ENCODE peak calls at places on chromosomes 11 and 22, in five cellular contexts. One of them, this sample, is unnamed.

GRCh38 chr22:44312766-44313165 is at the start of gene SHISAL1:
- DNase-seq in Caco-2: no peak
- DNase-seq in psoas muscle: no peak
- DNase-seq in DND-41: no peak
- DNase-seq in upper lobe of left lung: no peak
- DNase-seq in this sample: no peak

GRCh38 chr11:58560842-58561241 is 14.8 kb downstream of the LPXN start:
- DNase-seq in upper lobe of left lung: no peak
- DNase-seq in DND-41: no peak
- DNase-seq in Caco-2: no peak
- DNase-seq in psoas muscle: no peak
- DNase-seq in this sample: no peak

GRCh38 chr11:98679673-98680072 is 341.1 kb upstream of the CNTN5 start:
- DNase-seq in DND-41: no peak
- DNase-seq in psoas muscle: no peak
- DNase-seq in upper lobe of left lung: no peak
- DNase-seq in Caco-2: no peak
- DNase-seq in this sample: no peak

GRCh38 chr11:91239359-91239758 is 985.3 kb upstream of the FAT3 start:
- DNase-seq in Caco-2: no peak
- DNase-seq in psoas muscle: no peak
- DNase-seq in DND-41: no peak
- DNase-seq in upper lobe of left lung: no peak
- DNase-seq in this sample: no peak

GRCh38 chr22:36470162-36470993 is 11.1 kb downstream of the TXN2 start:
- DNase-seq in DND-41: peak; percentile 86
- DNase-seq in psoas muscle: peak; percentile 89
- DNase-seq in Caco-2: peak; percentile 89
- DNase-seq in upper lobe of left lung: peak; percentile 90
- DNase-seq in this sample: peak; percentile 90

GRCh38 chr22:27107005-27107404 is 449.6 kb downstream of the MIAT start:
- DNase-seq in DND-41: no peak
- DNase-seq in Caco-2: no peak
- DNase-seq in upper lobe of left lung: no peak
- DNase-seq in psoas muscle: no peak
- DNase-seq in this sample: no peak

GRCh38 chr11:106077609-106078517 is at the start of gene AASDHPPT:
- DNase-seq in psoas muscle: no peak
- DNase-seq in DND-41: peak; percentile 11
- DNase-seq in Caco-2: peak; percentile 43
- DNase-seq in upper lobe of left lung: peak; percentile 19
- DNase-seq in this sample: no peak

GRCh38 chr22:43210631-43211515 is 23.9 kb upstream of the TTLL12 start:
- DNase-seq in Caco-2: no peak
- DNase-seq in DND-41: no peak
- DNase-seq in psoas muscle: peak; percentile 41
- DNase-seq in upper lobe of left lung: no peak
- DNase-seq in this sample: peak; percentile 59

GRCh38 chr11:94020777-94021615 is at the start of gene HEPHL1:
- DNase-seq in upper lobe of left lung: no peak
- DNase-seq in Caco-2: no peak
- DNase-seq in psoas muscle: no peak
- DNase-seq in DND-41: no peak
- DNase-seq in this sample: no peak

GRCh38 chr22:23509571-23510302 is 70.4 kb downstream of the IGLL1 start:
- DNase-seq in upper lobe of left lung: no peak
- DNase-seq in psoas muscle: peak; percentile 16
- DNase-seq in DND-41: no peak
- DNase-seq in Caco-2: no peak
- DNase-seq in this sample: peak; percentile 30

GRCh38 chr11:6746086-6746618 is 25.6 kb downstream of the OR2AG2 start:
- DNase-seq in psoas muscle: no peak
- DNase-seq in DND-41: peak; percentile 75
- DNase-seq in upper lobe of left lung: peak; percentile 44
- DNase-seq in Caco-2: no peak
- DNase-seq in this sample: no peak

GRCh38 chr11:24496728-24497396 is at the start of gene LUZP2:
- DNase-seq in DND-41: no peak
- DNase-seq in psoas muscle: peak; percentile 48
- DNase-seq in Caco-2: no peak
- DNase-seq in upper lobe of left lung: no peak
- DNase-seq in this sample: no peak

GRCh38 chr11:61601512-61601911 is 20.6 kb upstream of the SYT7 start:
- DNase-seq in psoas muscle: no peak
- DNase-seq in Caco-2: peak; percentile 59
- DNase-seq in DND-41: no peak
- DNase-seq in upper lobe of left lung: no peak
- DNase-seq in this sample: no peak

GRCh38 chr22:48804811-48805301 is 1022.8 kb downstream of the BRD1 start:
- DNase-seq in upper lobe of left lung: peak; percentile 15
- DNase-seq in psoas muscle: no peak
- DNase-seq in DND-41: no peak
- DNase-seq in Caco-2: no peak
- DNase-seq in this sample: no peak
- H3K9me3 ChIP-seq in upper lobe of left lung: no peaks in the 10 kb centered on the region
- H3K9me3 ChIP-seq in psoas muscle: no peaks in the 10 kb centered on the region
- H3K9me3 ChIP-seq in DND-41: no peaks in the 10 kb centered on the region
- H3K9me3 ChIP-seq in Caco-2: no peaks in the 10 kb centered on the region
- H3K9me3 ChIP-seq in this sample: no peaks in the 10 kb centered on the region

GRCh38 chr11:67255353-67255752 is 10.9 kb upstream of the GRK2 start:
- DNase-seq in upper lobe of left lung: no peak
- DNase-seq in DND-41: no peak
- DNase-seq in Caco-2: no peak
- DNase-seq in psoas muscle: no peak
- DNase-seq in this sample: no peak
- H3K4me1 ChIP-seq in upper lobe of left lung: peaks cover 10% of the 10 kb centered on the region
- H3K4me1 ChIP-seq in DND-41: no peaks in the 10 kb centered on the region
- H3K4me1 ChIP-seq in Caco-2: peaks cover 3% of the 10 kb centered on the region
- H3K4me1 ChIP-seq in psoas muscle: no peaks in the 10 kb centered on the region
- H3K4me1 ChIP-seq in this sample: no peaks in the 10 kb centered on the region

DNA sequence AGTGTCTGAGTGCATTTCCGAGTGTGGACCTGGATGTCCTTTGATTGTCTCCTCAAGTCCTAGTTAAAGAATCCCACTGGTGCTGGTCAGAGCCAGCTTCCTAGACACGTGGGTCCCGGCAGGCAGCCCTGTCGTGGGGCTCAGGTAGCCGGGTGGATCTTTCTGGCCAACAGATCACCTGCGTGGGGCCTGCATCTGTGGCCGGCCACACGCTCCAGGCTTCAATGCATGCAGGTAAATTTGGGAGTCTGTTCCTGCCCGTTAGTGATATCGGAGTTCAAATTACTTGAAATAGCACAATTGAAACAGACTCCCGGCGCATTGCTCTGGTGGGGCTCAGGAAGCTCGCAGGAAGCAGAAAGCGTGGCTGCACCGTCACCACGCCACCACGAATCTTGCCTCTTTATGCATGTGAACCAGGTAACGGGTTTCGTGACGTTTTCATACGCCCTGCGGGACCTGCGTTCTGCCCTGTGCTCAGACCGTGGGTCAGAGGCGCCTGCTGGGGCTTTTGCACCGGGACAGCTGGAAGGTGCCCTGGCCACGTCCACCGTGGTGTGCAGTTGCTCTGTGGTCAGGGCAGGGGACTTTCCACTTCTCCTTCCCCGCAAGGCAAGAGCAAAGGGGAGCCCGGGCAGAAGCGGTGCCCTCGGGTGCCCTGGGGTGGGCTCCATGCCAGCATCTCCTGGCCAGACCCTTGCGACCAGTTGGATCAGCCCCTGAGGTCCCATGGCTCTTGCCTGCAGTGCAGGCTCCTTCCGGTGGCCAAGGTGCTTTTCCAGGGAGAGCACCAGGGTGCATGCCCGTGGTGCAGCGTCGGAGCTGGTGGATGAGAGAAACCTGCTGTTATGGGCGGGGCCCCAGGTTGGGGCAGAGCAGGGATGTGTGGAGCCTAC is 803.5 kb downstream of the BRD1 start:
- DNase-seq in Caco-2: no peak
- DNase-seq in upper lobe of left lung: no peak
- DNase-seq in DND-41: no peak
- DNase-seq in psoas muscle: peak; percentile 17
- DNase-seq in this sample: peak; percentile 44
- H3K9me3 ChIP-seq in Caco-2: no peaks in the 10 kb centered on the region
- H3K9me3 ChIP-seq in upper lobe of left lung: no peaks in the 10 kb centered on the region
- H3K9me3 ChIP-seq in DND-41: no peaks in the 10 kb centered on the region
- H3K9me3 ChIP-seq in psoas muscle: no peaks in the 10 kb centered on the region
- H3K9me3 ChIP-seq in this sample: no peaks in the 10 kb centered on the region

DNA sequence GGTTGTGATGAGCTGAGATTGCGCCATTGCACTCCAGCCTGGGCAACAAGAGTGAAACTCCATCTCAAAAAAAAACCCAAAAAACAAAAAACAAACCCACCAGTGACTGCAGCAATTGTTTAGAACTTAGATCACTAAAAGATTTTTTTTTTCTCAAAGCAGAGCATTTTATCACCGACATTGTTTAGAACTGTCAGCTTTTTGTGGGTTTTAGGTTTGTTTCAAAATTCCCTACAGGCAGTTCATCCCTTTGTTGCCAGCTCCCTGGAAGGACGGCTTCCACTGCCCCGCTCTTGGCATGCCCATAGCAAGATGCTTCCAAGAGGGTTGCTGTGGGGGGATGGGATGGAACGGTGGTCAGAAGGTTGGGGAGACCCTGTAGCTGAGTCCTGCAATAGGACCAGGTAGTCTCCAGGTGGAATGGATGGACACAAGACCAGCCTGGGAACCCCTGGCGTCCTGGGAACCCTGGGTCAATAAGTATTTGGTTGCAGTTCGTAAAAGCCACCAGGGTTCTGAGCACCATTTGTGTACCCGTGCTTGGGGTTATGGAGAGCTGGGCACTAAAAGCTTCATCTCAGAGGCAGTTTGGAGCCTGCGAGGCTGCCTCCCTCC is 46.7 kb downstream of the TSPAN18 start:
- DNase-seq in upper lobe of left lung: no peak
- DNase-seq in Caco-2: no peak
- DNase-seq in psoas muscle: no peak
- DNase-seq in DND-41: no peak
- DNase-seq in this sample: no peak
- H3K4me1 ChIP-seq in upper lobe of left lung: peaks cover 19% of the 10 kb centered on the region
- H3K4me1 ChIP-seq in Caco-2: peaks cover 4% of the 10 kb centered on the region
- H3K4me1 ChIP-seq in psoas muscle: no peaks in the 10 kb centered on the region
- H3K4me1 ChIP-seq in DND-41: no peaks in the 10 kb centered on the region
- H3K4me1 ChIP-seq in this sample: no peaks in the 10 kb centered on the region

DNA sequence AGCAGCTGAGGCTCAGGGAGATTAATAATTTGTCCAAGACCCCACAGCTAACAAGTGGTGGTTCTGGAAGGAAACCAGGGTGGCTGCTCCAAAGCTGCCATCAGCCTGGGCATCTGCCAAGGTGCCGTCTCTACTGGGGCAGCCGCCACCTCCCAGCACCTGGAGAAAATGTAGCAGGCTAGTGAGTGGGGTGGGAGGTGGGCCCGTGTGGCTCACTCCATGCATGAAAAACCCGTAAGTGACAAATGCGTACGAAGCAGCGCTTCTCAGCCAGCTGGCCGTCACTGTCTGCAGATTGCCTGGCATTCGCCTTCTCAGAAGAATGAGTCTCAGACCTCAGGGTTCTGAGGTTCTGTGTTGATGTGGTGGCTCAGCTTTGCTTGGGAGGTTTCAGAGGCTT is 976.8 kb downstream of the TBC1D22A start:
- DNase-seq in upper lobe of left lung: no peak
- DNase-seq in psoas muscle: no peak
- DNase-seq in Caco-2: no peak
- DNase-seq in DND-41: no peak
- DNase-seq in this sample: no peak
- H3K9me3 ChIP-seq in upper lobe of left lung: no peaks in the 10 kb centered on the region
- H3K9me3 ChIP-seq in psoas muscle: no peaks in the 10 kb centered on the region
- H3K9me3 ChIP-seq in Caco-2: no peaks in the 10 kb centered on the region
- H3K9me3 ChIP-seq in DND-41: no peaks in the 10 kb centered on the region
- H3K9me3 ChIP-seq in this sample: no peaks in the 10 kb centered on the region

DNA sequence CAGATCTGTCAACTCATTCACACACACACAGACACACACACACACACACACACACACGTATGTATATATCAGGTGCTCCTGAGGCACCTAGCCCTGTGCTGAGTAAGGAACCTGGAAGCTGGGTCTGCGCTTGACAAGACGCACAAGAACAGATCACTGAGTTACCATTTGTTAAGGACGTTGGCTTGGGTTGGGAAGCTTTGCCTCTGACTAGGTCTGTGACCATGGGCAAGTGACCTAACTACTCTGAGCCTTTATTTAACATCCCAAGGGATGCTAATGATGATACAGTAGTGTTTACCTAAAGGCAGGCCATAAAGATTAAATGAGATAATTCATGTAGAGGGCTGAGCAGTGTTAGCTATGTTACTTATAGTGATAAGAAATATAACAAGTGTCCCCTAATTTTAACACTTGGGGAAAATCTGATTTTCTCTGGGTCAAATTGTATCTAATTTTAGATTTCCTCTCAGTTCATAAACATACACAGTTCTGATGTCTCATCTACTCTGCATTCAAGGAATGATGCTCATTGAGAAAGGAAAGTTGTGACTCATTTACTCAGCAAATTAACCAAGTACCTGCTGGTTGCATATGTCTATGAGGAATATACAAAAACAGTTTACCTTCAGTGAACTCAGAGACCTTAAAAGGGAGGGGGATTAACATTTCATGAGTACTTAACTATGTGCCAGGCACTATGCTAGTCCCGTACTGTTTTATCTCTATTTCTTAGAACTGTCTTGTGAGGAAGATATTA is 13.6 kb downstream of the RNF185 start:
- DNase-seq in Caco-2: no peak
- DNase-seq in psoas muscle: no peak
- DNase-seq in DND-41: no peak
- DNase-seq in upper lobe of left lung: no peak
- DNase-seq in this sample: no peak
- H3K4me1 ChIP-seq in Caco-2: no peaks in the 10 kb centered on the region
- H3K4me1 ChIP-seq in psoas muscle: peaks cover 78% of the 10 kb centered on the region
- H3K4me1 ChIP-seq in DND-41: no peaks in the 10 kb centered on the region
- H3K4me1 ChIP-seq in upper lobe of left lung: peaks cover 25% of the 10 kb centered on the region
- H3K4me1 ChIP-seq in this sample: peaks cover 7% of the 10 kb centered on the region